ENCODE peak calls at places on chromosomes 13 and 19, in five cellular contexts. O is BJ; V is CD8-positive, alpha-beta T cell; G is astrocyte; J is trophoblast cell. L is an unnamed sample.
A peak's percentile ranks its signal among the peaks of the same experiment; 100 is the strongest.

GRCh38 chr19:30669329-30670010 is 297.3 kb downstream of the ZNF536 start:
- DNase-seq in J (peak; percentile 59), V (peak; percentile 24), G (no peak), O (no peak), L (peak; percentile 40)

GRCh38 chr19:17420267-17420924 is 549 bp downstream of the MVB12A start:
- DNase-seq in G (no peak), J (peak; percentile 54), O (no peak), V (no peak), L (peak; percentile 71)

GRCh38 chr13:50129923-50130685 is 114.9 kb downstream of the KCNRG start:
- DNase-seq in G (no peak), O (no peak), J (peak; percentile 38), V (peak; percentile 25), L (peak; percentile 70)

GRCh38 chr19:45187421-45188100 is 9.0 kb downstream of the BLOC1S3 start:
- DNase-seq in J (peak; percentile 64), G (no peak), O (no peak), V (peak; percentile 38), L (no peak)

GRCh38 chr19:20969898-20970297 is 46.8 kb downstream of the ZNF85 start:
- DNase-seq in V (no peak), O (no peak), J (no peak), G (no peak), L (no peak)

GRCh38 chr13:66200555-66200954 is 1029.6 kb downstream of the PCDH9 start:
- DNase-seq in G (no peak), O (no peak), V (no peak), J (no peak), L (no peak)

GRCh38 chr19:23698711-23699520 is 11.9 kb upstream of the ZNF675 start:
- DNase-seq in V (peak; percentile 21), O (no peak), G (no peak), J (peak; percentile 65), L (no peak)

GRCh38 chr19:35755550-35756371 is 1.1 kb downstream of the HSPB6 start:
- DNase-seq in O (no peak), V (peak; percentile 57), G (no peak), J (peak; percentile 34), L (no peak)

GRCh38 chr19:34555447-34555846 is 73.9 kb downstream of the WTIP start:
- DNase-seq in J (peak; percentile 62), G (no peak), O (no peak), V (no peak), L (no peak)

GRCh38 chr13:60351326-60351725 is 45.7 kb upstream of the TDRD3 start:
- DNase-seq in J (no peak), G (peak; percentile 69), O (no peak), V (no peak), L (peak; percentile 13)

GRCh38 chr13:99310382-99311031 is 3.3 kb upstream of the GPR183 start:
- DNase-seq in J (peak; percentile 41), V (no peak), G (peak; percentile 84), O (peak; percentile 85), L (no peak)

GRCh38 chr13:84097148-84097547 is 214.9 kb upstream of the SLITRK1 start:
- DNase-seq in J (no peak), G (no peak), V (no peak), O (no peak), L (no peak)

GRCh38 chr13:32837973-32838940 is 178.0 kb upstream of the KL start:
- DNase-seq in G (no peak), V (no peak), J (no peak), O (no peak), L (no peak)

GRCh38 chr13:97212540-97213146 is 9.5 kb upstream of the MBNL2 start:
- DNase-seq in O (no peak), V (no peak), J (peak; percentile 84), G (no peak), L (peak; percentile 18)

GRCh38 chr13:54124700-54125099 is 1096.1 kb downstream of the OLFM4 start:
- DNase-seq in G (no peak), J (peak; percentile 42), V (no peak), O (no peak), L (no peak)

GRCh38 chr19:2276429-2276989 is 5.5 kb downstream of the PEAK3 start:
- DNase-seq in G (no peak), O (no peak), J (peak; percentile 52), V (no peak), L (no peak)

GRCh38 chr19:5250127-5250659 is 90.4 kb downstream of the PTPRS start:
- DNase-seq in V (no peak), O (no peak), J (no peak), G (no peak), L (peak; percentile 48)

GRCh38 chr19:46015961-46016425 is 6.9 kb downstream of the PGLYRP1 start:
- DNase-seq in O (no peak), J (no peak), G (no peak), V (peak; percentile 52), L (no peak)

GRCh38 chr13:52118595-52118994 is 10.3 kb downstream of the NEK5 start:
- DNase-seq in O (no peak), G (no peak), V (no peak), J (no peak), L (no peak)

GRCh38 chr19:49613374-49613773 is 22.4 kb downstream of the PRR12 start:
- DNase-seq in V (no peak), O (no peak), J (peak; percentile 5), G (no peak), L (peak; percentile 34)

GRCh38 chr19:29288276-29288675 is 75.3 kb upstream of the UQCRFS1 start:
- DNase-seq in O (no peak), G (no peak), V (no peak), J (no peak), L (no peak)

GRCh38 chr19:52778811-52779210 is 7.8 kb downstream of the ZNF600 start:
- DNase-seq in O (no peak), G (no peak), J (no peak), V (peak; percentile 46), L (no peak)

GRCh38 chr19:50893047-50893737 is 18.0 kb downstream of the KLK4 start:
- DNase-seq in V (no peak), J (peak; percentile 2), O (no peak), G (no peak), L (no peak)

GRCh38 chr19:28424662-28425430 is 788.1 kb downstream of the UQCRFS1 start:
- DNase-seq in J (no peak), V (no peak), G (peak; percentile 71), O (no peak), L (no peak)

GRCh38 chr19:19619849-19620210 is 1.3 kb upstream of the PBX4 start:
- DNase-seq in O (no peak), V (no peak), J (peak; percentile 69), G (no peak), L (no peak)

GRCh38 chr13:96511587-96511986 is 421.7 kb downstream of the HS6ST3 start:
- DNase-seq in G (no peak), J (peak; percentile 17), O (no peak), V (no peak), L (no peak)

GRCh38 chr13:73224708-73225107 is 165.9 kb downstream of the KLF5 start:
- DNase-seq in J (peak; percentile 18), G (peak; percentile 71), V (no peak), O (peak; percentile 46), L (no peak)

GRCh38 chr13:43472980-43473379 is 313.8 kb downstream of the ENOX1 start:
- DNase-seq in V (no peak), O (no peak), J (no peak), G (no peak), L (no peak)

GRCh38 chr19:35986664-35987570 is 8.1 kb upstream of the SDHAF1 start:
- DNase-seq in V (no peak), O (no peak), G (no peak), J (peak; percentile 70), L (peak; percentile 33)

GRCh38 chr19:28009696-28010095 is 1203.3 kb downstream of the UQCRFS1 start:
- DNase-seq in J (no peak), V (no peak), G (peak; percentile 81), O (no peak), L (peak; percentile 80)

GRCh38 chr19:31818740-31819228 is 469.5 kb upstream of the TSHZ3 start:
- DNase-seq in G (no peak), V (no peak), O (no peak), J (no peak), L (no peak)
- H3K4me3 ChIP-seq in G (no peak overlapping the region), V (no peak overlapping the region), O (no peak overlapping the region), J (no peak overlapping the region), L (no peak overlapping the region)

GRCh38 chr13:105232403-105232802 is 1303.1 kb downstream of the EFNB2 start:
- DNase-seq in O (no peak), G (no peak), J (no peak), V (no peak), L (no peak)
- H3K36me3 ChIP-seq in O (no peaks in the 10 kb centered on the region), G (no peaks in the 10 kb centered on the region), J (no peaks in the 10 kb centered on the region), V (no peaks in the 10 kb centered on the region), L (no peaks in the 10 kb centered on the region)

GRCh38 chr19:11420429-11420893 is 1.3 kb upstream of the RGL3 start:
- DNase-seq in V (no peak), G (no peak), O (no peak), J (peak; percentile 36), L (no peak)

GRCh38 chr19:11414544-11414943 is 4.6 kb downstream of the RGL3 start:
- DNase-seq in G (no peak), O (no peak), J (no peak), V (no peak), L (no peak)

GRCh38 chr19:11418518-11419506 is at the start of gene RGL3:
- DNase-seq in J (peak; percentile 68), G (no peak), V (no peak), O (no peak), L (peak; percentile 62)

GRCh38 chr19:11418166-11418517 is 972 bp downstream of the RGL3 start:
- DNase-seq in V (no peak), O (no peak), J (no peak), G (no peak), L (no peak)

DNA sequence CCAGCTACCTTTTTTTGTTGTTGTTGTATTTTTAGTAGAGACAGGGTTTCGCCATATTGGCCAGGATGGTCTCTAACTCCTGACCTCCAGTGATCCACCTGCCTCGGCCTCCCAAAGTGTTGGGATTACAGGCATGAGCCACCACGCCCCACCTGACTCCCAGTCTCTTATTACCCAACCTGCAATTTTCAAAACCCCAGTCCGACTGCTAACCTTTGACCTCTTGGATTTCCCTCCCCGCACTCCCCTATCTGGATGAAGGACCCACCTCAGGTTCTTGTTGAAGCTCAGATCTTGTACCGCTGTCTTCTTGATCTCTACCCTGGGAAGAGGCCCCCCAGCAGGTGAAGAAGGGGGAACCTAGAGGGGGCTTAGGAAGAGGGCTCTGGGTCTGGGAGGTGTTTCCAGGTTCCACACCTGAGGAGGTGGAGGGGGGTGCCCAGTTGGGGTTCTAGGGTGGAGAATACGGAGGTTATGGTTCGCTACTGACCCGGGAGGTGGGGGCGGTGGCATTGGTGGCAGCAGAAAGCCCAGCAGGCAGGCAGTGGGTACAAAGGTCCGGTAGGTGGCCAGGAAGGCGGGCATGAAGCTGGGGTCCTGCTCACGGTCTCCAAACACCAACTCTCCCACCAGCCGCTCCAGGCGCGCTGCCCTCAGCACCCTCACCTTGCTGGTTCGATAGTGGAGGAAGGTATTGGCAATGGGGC is 2.6 kb downstream of the RGL3 start:
- DNase-seq in G (no peak), V (no peak), O (no peak), J (no peak), L (no peak)
- H3K27me3 ChIP-seq in G (peaks cover 35% of the 10 kb centered on the region), V (peaks cover 18% of the 10 kb centered on the region), O (no peaks in the 10 kb centered on the region), J (peaks cover 3% of the 10 kb centered on the region), L (peaks cover 41% of the 10 kb centered on the region)

GRCh38 chr13:106815545-106815944 is 247.6 kb upstream of the ARGLU1 start:
- DNase-seq in V (no peak), J (no peak), O (no peak), G (no peak), L (no peak)

GRCh38 chr13:106804996-106805395 is 237.1 kb upstream of the ARGLU1 start:
- DNase-seq in O (no peak), V (no peak), G (no peak), J (no peak), L (no peak)

GRCh38 chr13:106814389-106814903 is 246.5 kb upstream of the ARGLU1 start:
- DNase-seq in J (no peak), G (no peak), V (no peak), O (no peak), L (no peak)

GRCh38 chr13:106810069-106810468 is 242.1 kb upstream of the ARGLU1 start:
- DNase-seq in V (no peak), O (no peak), G (no peak), J (no peak), L (no peak)
- H3K4me3 ChIP-seq in V (no peak overlapping the region), O (no peak overlapping the region), G (no peak overlapping the region), J (no peak overlapping the region), L (no peak overlapping the region)